ENCODE peak calls at places on chromosomes 2 and 18, in seven cellular contexts. One of them, this sample, is unnamed.

GRCh38 chr2:213846856-213847255 is 562.6 kb downstream of the SPAG16 start:
- DNase-seq in stimulated activated naive CD4-positive, alpha-beta T cell: no peak
- DNase-seq in neural progenitor cell: no peak
- DNase-seq in CD4-positive, CD25-positive, alpha-beta regulatory T cell: no peak
- DNase-seq in ACHN: no peak
- DNase-seq in stimulated activated CD8-positive, alpha-beta memory T cell treated with anti-CD3 and anti-CD28 coated beads, Interleukin-12 subunit alpha, Interleukin-12 subunit beta, amount 100 ng/mL, for 1 hour: no peak
- DNase-seq in HT-29: no peak
- DNase-seq in this sample: no peak

GRCh38 chr2:204072443-204073324 is 136.1 kb downstream of the ICOS start:
- DNase-seq in stimulated activated CD8-positive, alpha-beta memory T cell treated with anti-CD3 and anti-CD28 coated beads, Interleukin-12 subunit alpha, Interleukin-12 subunit beta, amount 100 ng/mL, for 1 hour: peak
- DNase-seq in HT-29: peak
- DNase-seq in neural progenitor cell: peak
- DNase-seq in CD4-positive, CD25-positive, alpha-beta regulatory T cell: peak
- DNase-seq in ACHN: peak
- DNase-seq in stimulated activated naive CD4-positive, alpha-beta T cell: peak
- DNase-seq in this sample: no peak

GRCh38 chr2:145617420-145617819 is 1097.5 kb upstream of the ZEB2 start:
- DNase-seq in ACHN: no peak
- DNase-seq in neural progenitor cell: no peak
- DNase-seq in stimulated activated naive CD4-positive, alpha-beta T cell: no peak
- DNase-seq in CD4-positive, CD25-positive, alpha-beta regulatory T cell: no peak
- DNase-seq in HT-29: no peak
- DNase-seq in stimulated activated CD8-positive, alpha-beta memory T cell treated with anti-CD3 and anti-CD28 coated beads, Interleukin-12 subunit alpha, Interleukin-12 subunit beta, amount 100 ng/mL, for 1 hour: no peak
- DNase-seq in this sample: no peak

GRCh38 chr2:102514061-102514785 is 41.2 kb downstream of the SLC9A4 start:
- DNase-seq in ACHN: peak
- DNase-seq in CD4-positive, CD25-positive, alpha-beta regulatory T cell: no peak
- DNase-seq in stimulated activated naive CD4-positive, alpha-beta T cell: no peak
- DNase-seq in neural progenitor cell: no peak
- DNase-seq in HT-29: peak
- DNase-seq in stimulated activated CD8-positive, alpha-beta memory T cell treated with anti-CD3 and anti-CD28 coated beads, Interleukin-12 subunit alpha, Interleukin-12 subunit beta, amount 100 ng/mL, for 1 hour: no peak
- DNase-seq in this sample: peak

GRCh38 chr2:9030882-9031645 is 27.6 kb upstream of the MBOAT2 start:
- DNase-seq in neural progenitor cell: no peak
- DNase-seq in ACHN: no peak
- DNase-seq in HT-29: no peak
- DNase-seq in stimulated activated CD8-positive, alpha-beta memory T cell treated with anti-CD3 and anti-CD28 coated beads, Interleukin-12 subunit alpha, Interleukin-12 subunit beta, amount 100 ng/mL, for 1 hour: no peak
- DNase-seq in CD4-positive, CD25-positive, alpha-beta regulatory T cell: no peak
- DNase-seq in stimulated activated naive CD4-positive, alpha-beta T cell: no peak
- DNase-seq in this sample: no peak

GRCh38 chr18:79513381-79514081 is 117.8 kb downstream of the NFATC1 start:
- DNase-seq in stimulated activated naive CD4-positive, alpha-beta T cell: no peak
- DNase-seq in CD4-positive, CD25-positive, alpha-beta regulatory T cell: no peak
- DNase-seq in HT-29: no peak
- DNase-seq in neural progenitor cell: no peak
- DNase-seq in ACHN: no peak
- DNase-seq in stimulated activated CD8-positive, alpha-beta memory T cell treated with anti-CD3 and anti-CD28 coated beads, Interleukin-12 subunit alpha, Interleukin-12 subunit beta, amount 100 ng/mL, for 1 hour: no peak
- DNase-seq in this sample: no peak

GRCh38 chr2:149258531-149258930 is 71.9 kb upstream of the LYPD6 start:
- DNase-seq in stimulated activated CD8-positive, alpha-beta memory T cell treated with anti-CD3 and anti-CD28 coated beads, Interleukin-12 subunit alpha, Interleukin-12 subunit beta, amount 100 ng/mL, for 1 hour: no peak
- DNase-seq in ACHN: no peak
- DNase-seq in neural progenitor cell: no peak
- DNase-seq in CD4-positive, CD25-positive, alpha-beta regulatory T cell: no peak
- DNase-seq in stimulated activated naive CD4-positive, alpha-beta T cell: no peak
- DNase-seq in HT-29: peak
- DNase-seq in this sample: no peak

GRCh38 chr2:112048887-112049286 is 6.2 kb upstream of the TMEM87B start:
- DNase-seq in ACHN: peak
- DNase-seq in CD4-positive, CD25-positive, alpha-beta regulatory T cell: peak
- DNase-seq in stimulated activated naive CD4-positive, alpha-beta T cell: peak
- DNase-seq in neural progenitor cell: peak
- DNase-seq in stimulated activated CD8-positive, alpha-beta memory T cell treated with anti-CD3 and anti-CD28 coated beads, Interleukin-12 subunit alpha, Interleukin-12 subunit beta, amount 100 ng/mL, for 1 hour: no peak
- DNase-seq in HT-29: peak
- DNase-seq in this sample: no peak

GRCh38 chr18:31454066-31454708 is 6.6 kb downstream of the DSG3 start:
- DNase-seq in stimulated activated naive CD4-positive, alpha-beta T cell: no peak
- DNase-seq in HT-29: no peak
- DNase-seq in stimulated activated CD8-positive, alpha-beta memory T cell treated with anti-CD3 and anti-CD28 coated beads, Interleukin-12 subunit alpha, Interleukin-12 subunit beta, amount 100 ng/mL, for 1 hour: no peak
- DNase-seq in neural progenitor cell: no peak
- DNase-seq in CD4-positive, CD25-positive, alpha-beta regulatory T cell: no peak
- DNase-seq in ACHN: peak
- DNase-seq in this sample: no peak

GRCh38 chr2:234451852-234452625 is 44.8 kb downstream of the ARL4C start:
- DNase-seq in ACHN: no peak
- DNase-seq in neural progenitor cell: no peak
- DNase-seq in stimulated activated naive CD4-positive, alpha-beta T cell: no peak
- DNase-seq in HT-29: peak
- DNase-seq in CD4-positive, CD25-positive, alpha-beta regulatory T cell: no peak
- DNase-seq in stimulated activated CD8-positive, alpha-beta memory T cell treated with anti-CD3 and anti-CD28 coated beads, Interleukin-12 subunit alpha, Interleukin-12 subunit beta, amount 100 ng/mL, for 1 hour: no peak
- DNase-seq in this sample: no peak

GRCh38 chr2:157866202-157866601 is 9.9 kb downstream of the ACVR1 start:
- DNase-seq in CD4-positive, CD25-positive, alpha-beta regulatory T cell: no peak
- DNase-seq in HT-29: no peak
- DNase-seq in neural progenitor cell: peak
- DNase-seq in stimulated activated naive CD4-positive, alpha-beta T cell: no peak
- DNase-seq in ACHN: no peak
- DNase-seq in stimulated activated CD8-positive, alpha-beta memory T cell treated with anti-CD3 and anti-CD28 coated beads, Interleukin-12 subunit alpha, Interleukin-12 subunit beta, amount 100 ng/mL, for 1 hour: no peak
- DNase-seq in this sample: no peak

GRCh38 chr2:107808023-107808422 is 18.7 kb upstream of the RGPD4 start:
- DNase-seq in HT-29: no peak
- DNase-seq in ACHN: no peak
- DNase-seq in stimulated activated CD8-positive, alpha-beta memory T cell treated with anti-CD3 and anti-CD28 coated beads, Interleukin-12 subunit alpha, Interleukin-12 subunit beta, amount 100 ng/mL, for 1 hour: no peak
- DNase-seq in stimulated activated naive CD4-positive, alpha-beta T cell: no peak
- DNase-seq in CD4-positive, CD25-positive, alpha-beta regulatory T cell: no peak
- DNase-seq in neural progenitor cell: no peak
- DNase-seq in this sample: no peak

GRCh38 chr2:43039376-43040080 is 186.9 kb downstream of the ZFP36L2 start:
- DNase-seq in neural progenitor cell: no peak
- DNase-seq in HT-29: peak
- DNase-seq in stimulated activated naive CD4-positive, alpha-beta T cell: no peak
- DNase-seq in CD4-positive, CD25-positive, alpha-beta regulatory T cell: no peak
- DNase-seq in stimulated activated CD8-positive, alpha-beta memory T cell treated with anti-CD3 and anti-CD28 coated beads, Interleukin-12 subunit alpha, Interleukin-12 subunit beta, amount 100 ng/mL, for 1 hour: no peak
- DNase-seq in ACHN: no peak
- DNase-seq in this sample: no peak

GRCh38 chr2:8089596-8089995 is 592.3 kb upstream of the ID2 start:
- DNase-seq in stimulated activated CD8-positive, alpha-beta memory T cell treated with anti-CD3 and anti-CD28 coated beads, Interleukin-12 subunit alpha, Interleukin-12 subunit beta, amount 100 ng/mL, for 1 hour: no peak
- DNase-seq in stimulated activated naive CD4-positive, alpha-beta T cell: no peak
- DNase-seq in ACHN: no peak
- DNase-seq in CD4-positive, CD25-positive, alpha-beta regulatory T cell: no peak
- DNase-seq in neural progenitor cell: no peak
- DNase-seq in HT-29: no peak
- DNase-seq in this sample: no peak

GRCh38 chr2:207930747-207931146 is 94.6 kb downstream of the PLEKHM3 start:
- DNase-seq in CD4-positive, CD25-positive, alpha-beta regulatory T cell: no peak
- DNase-seq in stimulated activated naive CD4-positive, alpha-beta T cell: no peak
- DNase-seq in neural progenitor cell: no peak
- DNase-seq in HT-29: peak
- DNase-seq in stimulated activated CD8-positive, alpha-beta memory T cell treated with anti-CD3 and anti-CD28 coated beads, Interleukin-12 subunit alpha, Interleukin-12 subunit beta, amount 100 ng/mL, for 1 hour: no peak
- DNase-seq in ACHN: peak
- DNase-seq in this sample: no peak

GRCh38 chr18:61831071-61831470 is 61.7 kb downstream of the RNF152 start:
- DNase-seq in stimulated activated naive CD4-positive, alpha-beta T cell: no peak
- DNase-seq in neural progenitor cell: no peak
- DNase-seq in stimulated activated CD8-positive, alpha-beta memory T cell treated with anti-CD3 and anti-CD28 coated beads, Interleukin-12 subunit alpha, Interleukin-12 subunit beta, amount 100 ng/mL, for 1 hour: no peak
- DNase-seq in ACHN: no peak
- DNase-seq in CD4-positive, CD25-positive, alpha-beta regulatory T cell: no peak
- DNase-seq in HT-29: no peak
- DNase-seq in this sample: no peak

GRCh38 chr18:79458131-79458838 is 62.6 kb downstream of the NFATC1 start:
- DNase-seq in ACHN: peak
- DNase-seq in HT-29: peak
- DNase-seq in CD4-positive, CD25-positive, alpha-beta regulatory T cell: no peak
- DNase-seq in stimulated activated naive CD4-positive, alpha-beta T cell: no peak
- DNase-seq in stimulated activated CD8-positive, alpha-beta memory T cell treated with anti-CD3 and anti-CD28 coated beads, Interleukin-12 subunit alpha, Interleukin-12 subunit beta, amount 100 ng/mL, for 1 hour: no peak
- DNase-seq in neural progenitor cell: no peak
- DNase-seq in this sample: no peak

GRCh38 chr2:203484266-203485112 is 50.6 kb downstream of the RAPH1 start:
- DNase-seq in ACHN: peak
- DNase-seq in CD4-positive, CD25-positive, alpha-beta regulatory T cell: peak
- DNase-seq in HT-29: peak
- DNase-seq in stimulated activated naive CD4-positive, alpha-beta T cell: peak
- DNase-seq in stimulated activated CD8-positive, alpha-beta memory T cell treated with anti-CD3 and anti-CD28 coated beads, Interleukin-12 subunit alpha, Interleukin-12 subunit beta, amount 100 ng/mL, for 1 hour: peak
- DNase-seq in neural progenitor cell: peak
- DNase-seq in this sample: peak

GRCh38 chr2:145530653-145531052 is 1010.7 kb upstream of the ZEB2 start:
- DNase-seq in neural progenitor cell: no peak
- DNase-seq in stimulated activated CD8-positive, alpha-beta memory T cell treated with anti-CD3 and anti-CD28 coated beads, Interleukin-12 subunit alpha, Interleukin-12 subunit beta, amount 100 ng/mL, for 1 hour: no peak
- DNase-seq in HT-29: no peak
- DNase-seq in CD4-positive, CD25-positive, alpha-beta regulatory T cell: no peak
- DNase-seq in stimulated activated naive CD4-positive, alpha-beta T cell: no peak
- DNase-seq in ACHN: no peak
- DNase-seq in this sample: no peak

GRCh38 chr18:62976227-62976626 is 260.9 kb downstream of the PHLPP1 start:
- DNase-seq in stimulated activated CD8-positive, alpha-beta memory T cell treated with anti-CD3 and anti-CD28 coated beads, Interleukin-12 subunit alpha, Interleukin-12 subunit beta, amount 100 ng/mL, for 1 hour: no peak
- DNase-seq in ACHN: no peak
- DNase-seq in stimulated activated naive CD4-positive, alpha-beta T cell: no peak
- DNase-seq in HT-29: no peak
- DNase-seq in CD4-positive, CD25-positive, alpha-beta regulatory T cell: no peak
- DNase-seq in neural progenitor cell: no peak
- DNase-seq in this sample: no peak

GRCh38 chr18:68738572-68738971 is 23.7 kb upstream of the TMX3 start:
- DNase-seq in neural progenitor cell: no peak
- DNase-seq in CD4-positive, CD25-positive, alpha-beta regulatory T cell: no peak
- DNase-seq in HT-29: no peak
- DNase-seq in stimulated activated CD8-positive, alpha-beta memory T cell treated with anti-CD3 and anti-CD28 coated beads, Interleukin-12 subunit alpha, Interleukin-12 subunit beta, amount 100 ng/mL, for 1 hour: no peak
- DNase-seq in ACHN: no peak
- DNase-seq in stimulated activated naive CD4-positive, alpha-beta T cell: no peak
- DNase-seq in this sample: no peak

GRCh38 chr2:231411871-231412615 is 16.5 kb downstream of the B3GNT7 start:
- DNase-seq in stimulated activated CD8-positive, alpha-beta memory T cell treated with anti-CD3 and anti-CD28 coated beads, Interleukin-12 subunit alpha, Interleukin-12 subunit beta, amount 100 ng/mL, for 1 hour: peak
- DNase-seq in CD4-positive, CD25-positive, alpha-beta regulatory T cell: peak
- DNase-seq in ACHN: peak
- DNase-seq in HT-29: peak
- DNase-seq in stimulated activated naive CD4-positive, alpha-beta T cell: peak
- DNase-seq in neural progenitor cell: peak
- DNase-seq in this sample: peak

GRCh38 chr18:79643049-79643765 is 36.4 kb upstream of the CTDP1 start:
- DNase-seq in CD4-positive, CD25-positive, alpha-beta regulatory T cell: no peak
- DNase-seq in stimulated activated naive CD4-positive, alpha-beta T cell: no peak
- DNase-seq in neural progenitor cell: no peak
- DNase-seq in HT-29: no peak
- DNase-seq in ACHN: no peak
- DNase-seq in stimulated activated CD8-positive, alpha-beta memory T cell treated with anti-CD3 and anti-CD28 coated beads, Interleukin-12 subunit alpha, Interleukin-12 subunit beta, amount 100 ng/mL, for 1 hour: no peak
- DNase-seq in this sample: no peak

GRCh38 chr2:235043762-235044500 is 92.1 kb downstream of the SH3BP4 start:
- DNase-seq in HT-29: no peak
- DNase-seq in stimulated activated CD8-positive, alpha-beta memory T cell treated with anti-CD3 and anti-CD28 coated beads, Interleukin-12 subunit alpha, Interleukin-12 subunit beta, amount 100 ng/mL, for 1 hour: no peak
- DNase-seq in CD4-positive, CD25-positive, alpha-beta regulatory T cell: no peak
- DNase-seq in neural progenitor cell: no peak
- DNase-seq in ACHN: no peak
- DNase-seq in stimulated activated naive CD4-positive, alpha-beta T cell: no peak
- DNase-seq in this sample: no peak

GRCh38 chr2:231548752-231549151 is 18.5 kb upstream of the NMUR1 start:
- DNase-seq in neural progenitor cell: no peak
- DNase-seq in ACHN: no peak
- DNase-seq in stimulated activated naive CD4-positive, alpha-beta T cell: no peak
- DNase-seq in HT-29: no peak
- DNase-seq in CD4-positive, CD25-positive, alpha-beta regulatory T cell: no peak
- DNase-seq in stimulated activated CD8-positive, alpha-beta memory T cell treated with anti-CD3 and anti-CD28 coated beads, Interleukin-12 subunit alpha, Interleukin-12 subunit beta, amount 100 ng/mL, for 1 hour: no peak
- DNase-seq in this sample: no peak

GRCh38 chr2:74867841-74868658 is 34.1 kb downstream of the HK2 start:
- DNase-seq in stimulated activated CD8-positive, alpha-beta memory T cell treated with anti-CD3 and anti-CD28 coated beads, Interleukin-12 subunit alpha, Interleukin-12 subunit beta, amount 100 ng/mL, for 1 hour: no peak
- DNase-seq in CD4-positive, CD25-positive, alpha-beta regulatory T cell: no peak
- DNase-seq in ACHN: peak
- DNase-seq in stimulated activated naive CD4-positive, alpha-beta T cell: no peak
- DNase-seq in HT-29: no peak
- DNase-seq in neural progenitor cell: no peak
- DNase-seq in this sample: no peak

GRCh38 chr2:223941579-223942277 is 3.4 kb downstream of the WDFY1 start:
- DNase-seq in HT-29: no peak
- DNase-seq in CD4-positive, CD25-positive, alpha-beta regulatory T cell: no peak
- DNase-seq in stimulated activated naive CD4-positive, alpha-beta T cell: no peak
- DNase-seq in neural progenitor cell: no peak
- DNase-seq in stimulated activated CD8-positive, alpha-beta memory T cell treated with anti-CD3 and anti-CD28 coated beads, Interleukin-12 subunit alpha, Interleukin-12 subunit beta, amount 100 ng/mL, for 1 hour: no peak
- DNase-seq in ACHN: peak
- DNase-seq in this sample: no peak

GRCh38 chr2:169034256-169034655 is 3.1 kb upstream of the ABCB11 start:
- DNase-seq in CD4-positive, CD25-positive, alpha-beta regulatory T cell: no peak
- DNase-seq in HT-29: peak
- DNase-seq in stimulated activated CD8-positive, alpha-beta memory T cell treated with anti-CD3 and anti-CD28 coated beads, Interleukin-12 subunit alpha, Interleukin-12 subunit beta, amount 100 ng/mL, for 1 hour: no peak
- DNase-seq in neural progenitor cell: no peak
- DNase-seq in ACHN: no peak
- DNase-seq in stimulated activated naive CD4-positive, alpha-beta T cell: no peak
- DNase-seq in this sample: no peak

GRCh38 chr2:230408244-230408842 is 7.7 kb upstream of the SP100 start:
- DNase-seq in stimulated activated naive CD4-positive, alpha-beta T cell: no peak
- DNase-seq in stimulated activated CD8-positive, alpha-beta memory T cell treated with anti-CD3 and anti-CD28 coated beads, Interleukin-12 subunit alpha, Interleukin-12 subunit beta, amount 100 ng/mL, for 1 hour: no peak
- DNase-seq in ACHN: no peak
- DNase-seq in neural progenitor cell: no peak
- DNase-seq in HT-29: no peak
- DNase-seq in CD4-positive, CD25-positive, alpha-beta regulatory T cell: no peak
- DNase-seq in this sample: no peak

GRCh38 chr18:9400197-9400596 is 65.6 kb downstream of the TWSG1 start:
- DNase-seq in ACHN: no peak
- DNase-seq in HT-29: no peak
- DNase-seq in neural progenitor cell: no peak
- DNase-seq in stimulated activated naive CD4-positive, alpha-beta T cell: no peak
- DNase-seq in CD4-positive, CD25-positive, alpha-beta regulatory T cell: no peak
- DNase-seq in stimulated activated CD8-positive, alpha-beta memory T cell treated with anti-CD3 and anti-CD28 coated beads, Interleukin-12 subunit alpha, Interleukin-12 subunit beta, amount 100 ng/mL, for 1 hour: no peak
- DNase-seq in this sample: no peak

GRCh38 chr2:41989503-41990180 is 58.2 kb upstream of the PKDCC start:
- DNase-seq in stimulated activated CD8-positive, alpha-beta memory T cell treated with anti-CD3 and anti-CD28 coated beads, Interleukin-12 subunit alpha, Interleukin-12 subunit beta, amount 100 ng/mL, for 1 hour: no peak
- DNase-seq in ACHN: no peak
- DNase-seq in HT-29: no peak
- DNase-seq in CD4-positive, CD25-positive, alpha-beta regulatory T cell: no peak
- DNase-seq in stimulated activated naive CD4-positive, alpha-beta T cell: no peak
- DNase-seq in neural progenitor cell: peak
- DNase-seq in this sample: no peak

GRCh38 chr2:43937269-43937820 is 58.4 kb downstream of the LRPPRC start:
- DNase-seq in HT-29: no peak
- DNase-seq in ACHN: no peak
- DNase-seq in CD4-positive, CD25-positive, alpha-beta regulatory T cell: no peak
- DNase-seq in neural progenitor cell: no peak
- DNase-seq in stimulated activated CD8-positive, alpha-beta memory T cell treated with anti-CD3 and anti-CD28 coated beads, Interleukin-12 subunit alpha, Interleukin-12 subunit beta, amount 100 ng/mL, for 1 hour: no peak
- DNase-seq in stimulated activated naive CD4-positive, alpha-beta T cell: no peak
- DNase-seq in this sample: no peak

GRCh38 chr2:19120941-19121750 is 237.3 kb downstream of the OSR1 start:
- DNase-seq in HT-29: no peak
- DNase-seq in stimulated activated CD8-positive, alpha-beta memory T cell treated with anti-CD3 and anti-CD28 coated beads, Interleukin-12 subunit alpha, Interleukin-12 subunit beta, amount 100 ng/mL, for 1 hour: no peak
- DNase-seq in ACHN: no peak
- DNase-seq in stimulated activated naive CD4-positive, alpha-beta T cell: no peak
- DNase-seq in CD4-positive, CD25-positive, alpha-beta regulatory T cell: no peak
- DNase-seq in neural progenitor cell: no peak
- DNase-seq in this sample: peak

GRCh38 chr2:145116834-145117233 is 596.9 kb upstream of the ZEB2 start:
- DNase-seq in stimulated activated naive CD4-positive, alpha-beta T cell: no peak
- DNase-seq in ACHN: no peak
- DNase-seq in neural progenitor cell: no peak
- DNase-seq in HT-29: no peak
- DNase-seq in CD4-positive, CD25-positive, alpha-beta regulatory T cell: no peak
- DNase-seq in stimulated activated CD8-positive, alpha-beta memory T cell treated with anti-CD3 and anti-CD28 coated beads, Interleukin-12 subunit alpha, Interleukin-12 subunit beta, amount 100 ng/mL, for 1 hour: no peak
- DNase-seq in this sample: no peak

GRCh38 chr18:62942578-62942977 is 227.2 kb downstream of the PHLPP1 start:
- DNase-seq in stimulated activated naive CD4-positive, alpha-beta T cell: no peak
- DNase-seq in neural progenitor cell: no peak
- DNase-seq in HT-29: no peak
- DNase-seq in CD4-positive, CD25-positive, alpha-beta regulatory T cell: no peak
- DNase-seq in ACHN: no peak
- DNase-seq in stimulated activated CD8-positive, alpha-beta memory T cell treated with anti-CD3 and anti-CD28 coated beads, Interleukin-12 subunit alpha, Interleukin-12 subunit beta, amount 100 ng/mL, for 1 hour: no peak
- DNase-seq in this sample: no peak

This sample was measured in head of caudate nucleus.